ENCODE peak calls at places on chromosomes 5 and 9, in seven cellular contexts. F is progenitor cell of endocrine pancreas; Q is cardiac muscle cell; X is AG09309; H is CD8-positive, alpha-beta T cell; P is HepG2; L is WERI-Rb-1. U is an unnamed sample.

GRCh38 chr9:35962126-35962906 is 4.4 kb upstream of the OR2S2 start:
- DNase-seq in F (no peak), Q (peak), X (no peak), H (no peak), P (no peak), L (peak), U (no peak)

GRCh38 chr5:79020861-79021561 is 35.9 kb upstream of the ARSB start:
- DNase-seq in F (peak), Q (peak), X (peak), H (no peak), P (peak), L (peak), U (peak)

GRCh38 chr9:19441730-19442129 is 32.9 kb downstream of the ACER2 start:
- DNase-seq in F (no peak), Q (no peak), X (no peak), H (no peak), P (no peak), L (no peak), U (no peak)

GRCh38 chr9:124105266-124105665 is 93.7 kb downstream of the LHX2 start:
- DNase-seq in F (no peak), Q (no peak), X (no peak), H (no peak), P (no peak), L (no peak), U (no peak)

GRCh38 chr5:57133574-57133973 is 40.3 kb upstream of the GPBP1 start:
- DNase-seq in F (no peak), Q (no peak), X (no peak), H (no peak), P (no peak), L (no peak), U (no peak)

GRCh38 chr9:95125652-95126051 is 191.9 kb downstream of the FANCC start:
- DNase-seq in F (no peak), Q (no peak), X (no peak), H (no peak), P (no peak), L (no peak), U (no peak)

GRCh38 chr5:52856564-52856963 is 68.8 kb downstream of the ITGA1 start:
- DNase-seq in F (no peak), Q (no peak), X (no peak), H (no peak), P (no peak), L (no peak), U (no peak)

GRCh38 chr5:177429248-177430045 is 3.0 kb downstream of the GRK6 start:
- DNase-seq in F (no peak), Q (peak), X (no peak), H (peak), P (no peak), L (no peak), U (no peak)

GRCh38 chr5:23823521-23823920 is 316.1 kb downstream of the PRDM9 start:
- DNase-seq in F (no peak), Q (no peak), X (no peak), H (no peak), P (no peak), L (no peak), U (no peak)

GRCh38 chr5:32230356-32231099 is 56.4 kb upstream of the GOLPH3 start:
- DNase-seq in F (no peak), Q (no peak), X (no peak), H (no peak), P (no peak), L (no peak), U (no peak)

GRCh38 chr9:91037511-91038482 is 236.2 kb downstream of the SYK start:
- DNase-seq in F (no peak), Q (peak), X (peak), H (no peak), P (peak), L (no peak), U (no peak)

GRCh38 chr5:64807505-64807904 is 38.8 kb downstream of the CWC27 start:
- DNase-seq in F (no peak), Q (no peak), X (no peak), H (no peak), P (no peak), L (no peak), U (no peak)

GRCh38 chr5:106873558-106873957 is 797.2 kb downstream of the EFNA5 start:
- DNase-seq in F (no peak), Q (no peak), X (no peak), H (no peak), P (no peak), L (no peak), U (no peak)

GRCh38 chr9:118577121-118577520 is 792.1 kb downstream of the BRINP1 start:
- DNase-seq in F (no peak), Q (peak), X (no peak), H (no peak), P (no peak), L (no peak), U (no peak)

GRCh38 chr9:95004452-95005275 is 278.2 kb downstream of the AOPEP start:
- DNase-seq in F (peak), Q (peak), X (no peak), H (peak), P (peak), L (peak), U (peak)

GRCh38 chr9:114733814-114734213 is 51.8 kb upstream of the TEX48 start:
- DNase-seq in F (no peak), Q (peak), X (no peak), H (no peak), P (no peak), L (no peak), U (no peak)

GRCh38 chr9:129289131-129289731 is 111.2 kb upstream of the IER5L start:
- DNase-seq in F (no peak), Q (no peak), X (no peak), H (no peak), P (no peak), L (peak), U (no peak)

GRCh38 chr9:126682928-126683697 is 69.4 kb downstream of the LMX1B start:
- DNase-seq in F (no peak), Q (no peak), X (no peak), H (no peak), P (no peak), L (no peak), U (no peak)

GRCh38 chr5:163261647-163262269 is 175.6 kb upstream of the CCNG1 start:
- DNase-seq in F (no peak), Q (no peak), X (no peak), H (no peak), P (no peak), L (no peak), U (no peak)

GRCh38 chr9:69001921-69002320 is 12.0 kb downstream of the PRKACG start:
- DNase-seq in F (no peak), Q (no peak), X (no peak), H (no peak), P (no peak), L (no peak), U (no peak)

GRCh38 chr5:3343911-3344310 is 251.7 kb upstream of the IRX1 start:
- DNase-seq in F (no peak), Q (no peak), X (no peak), H (no peak), P (no peak), L (no peak), U (no peak)

GRCh38 chr9:13354733-13355132 is 75.2 kb upstream of the MPDZ start:
- DNase-seq in F (no peak), Q (peak), X (no peak), H (no peak), P (no peak), L (no peak), U (no peak)

GRCh38 chr9:105168935-105169334 is 75.5 kb upstream of the SLC44A1 start:
- DNase-seq in F (no peak), Q (peak), X (no peak), H (no peak), P (no peak), L (no peak), U (no peak)

GRCh38 chr9:21994526-21994995 is at the start of gene CDKN2B-AS1:
- DNase-seq in F (peak), Q (peak), X (no peak), H (peak), P (no peak), L (peak), U (peak)
- TF ChIP-seq CTCF in F (no peak), Q (no peak), X (no peak), H (no peak), P (peak), L (peak), U (no peak)

DNA sequence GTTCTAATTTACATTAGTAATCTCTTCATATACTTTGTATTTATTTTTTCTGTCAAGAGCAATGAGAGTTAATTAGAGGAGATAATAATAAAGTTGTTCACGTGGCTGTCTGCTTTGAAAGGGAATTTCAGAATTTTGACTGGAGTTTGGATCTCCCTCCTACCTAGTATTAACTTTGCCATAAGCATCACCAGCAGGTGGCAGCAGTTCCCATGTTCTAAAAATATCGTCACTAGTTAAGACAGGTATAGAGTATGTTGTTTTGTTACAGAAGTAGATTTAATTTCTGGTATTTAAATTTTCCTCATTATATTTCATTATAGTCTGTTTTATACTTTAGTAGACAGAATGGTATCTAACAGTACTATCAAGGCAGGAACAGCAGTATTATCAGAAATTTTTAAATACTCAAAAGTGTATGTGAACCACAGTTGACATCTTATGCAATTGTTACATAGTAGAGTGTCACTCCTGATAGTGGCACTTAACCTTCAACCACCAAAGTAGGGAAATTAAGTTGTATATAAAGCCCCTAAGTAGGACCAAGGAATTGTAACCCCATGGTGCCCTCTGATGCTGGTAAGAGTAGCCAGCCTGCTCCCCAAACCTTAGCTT is 20.4 kb downstream of the GNPDA1 start:
- DNase-seq in F (peak), Q (peak), X (peak), H (peak), P (peak), L (peak), U (peak)
- TF ChIP-seq CTCF in F (peak), Q (peak), X (peak), H (peak), P (peak), L (peak), U (peak)

DNA sequence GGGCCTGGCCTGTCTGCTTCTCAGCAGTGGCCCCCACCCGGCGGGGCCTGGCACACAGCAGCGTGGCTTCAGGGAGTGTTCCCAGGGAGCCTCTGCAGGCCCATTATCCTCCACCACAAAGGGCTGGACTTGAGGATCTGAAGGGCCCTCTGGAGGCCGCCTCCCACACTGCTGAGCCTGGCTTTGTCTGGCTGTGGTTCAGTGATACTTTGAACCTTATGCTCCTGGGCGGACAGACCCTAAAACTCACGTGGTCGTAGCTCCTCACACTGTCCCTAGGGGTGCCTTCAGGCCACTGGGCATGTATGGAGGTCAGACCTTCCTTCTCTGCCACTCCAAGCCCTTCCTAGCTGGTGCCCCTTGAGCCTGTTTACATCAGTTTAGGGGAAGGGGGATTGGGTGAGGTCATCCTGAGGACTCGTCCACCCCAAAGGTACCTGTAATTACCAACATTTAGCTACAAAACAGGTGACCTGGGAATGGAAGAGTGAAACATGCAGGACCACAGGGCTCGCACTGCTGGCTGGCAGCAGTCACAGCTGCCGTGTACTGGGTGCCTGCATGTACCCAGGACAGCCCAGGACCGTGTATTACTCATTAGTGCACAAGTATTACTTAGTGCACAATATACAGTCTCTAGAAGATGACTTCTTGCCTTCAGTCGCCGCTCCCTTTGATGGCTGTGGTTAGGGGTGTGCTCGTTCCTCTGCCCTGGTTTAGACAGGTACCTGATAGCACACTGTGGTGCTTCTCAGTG is 8.5 kb downstream of the GRHPR start:
- DNase-seq in F (no peak), Q (peak), X (no peak), H (no peak), P (peak), L (peak), U (no peak)
- TF ChIP-seq CTCF in F (no peak), Q (peak), X (no peak), H (no peak), P (peak), L (peak), U (no peak)

GRCh38 chr9:134165357-134166315 is 1.3 kb upstream of the RNU6ATAC start:
- DNase-seq in F (no peak), Q (peak), X (no peak), H (peak), P (no peak), L (peak), U (no peak)
- TF ChIP-seq CTCF in F (no peak), Q (no peak), X (no peak), H (no peak), P (no peak), L (no peak), U (no peak)

GRCh38 chr5:131164161-131164930 is 710 bp downstream of the HINT1 start:
- DNase-seq in F (peak), Q (peak), X (peak), H (peak), P (peak), L (peak), U (peak)
- TF ChIP-seq CTCF in F (no peak), Q (no peak), X (no peak), H (no peak), P (no peak), L (no peak), U (no peak)

GRCh38 chr9:120868676-120869359 is 8.2 kb downstream of the PHF19 start:
- DNase-seq in F (peak), Q (peak), X (peak), H (peak), P (no peak), L (peak), U (peak)
- TF ChIP-seq CTCF in F (peak), Q (peak), X (peak), H (peak), P (no peak), L (no peak), U (no peak)

DNA sequence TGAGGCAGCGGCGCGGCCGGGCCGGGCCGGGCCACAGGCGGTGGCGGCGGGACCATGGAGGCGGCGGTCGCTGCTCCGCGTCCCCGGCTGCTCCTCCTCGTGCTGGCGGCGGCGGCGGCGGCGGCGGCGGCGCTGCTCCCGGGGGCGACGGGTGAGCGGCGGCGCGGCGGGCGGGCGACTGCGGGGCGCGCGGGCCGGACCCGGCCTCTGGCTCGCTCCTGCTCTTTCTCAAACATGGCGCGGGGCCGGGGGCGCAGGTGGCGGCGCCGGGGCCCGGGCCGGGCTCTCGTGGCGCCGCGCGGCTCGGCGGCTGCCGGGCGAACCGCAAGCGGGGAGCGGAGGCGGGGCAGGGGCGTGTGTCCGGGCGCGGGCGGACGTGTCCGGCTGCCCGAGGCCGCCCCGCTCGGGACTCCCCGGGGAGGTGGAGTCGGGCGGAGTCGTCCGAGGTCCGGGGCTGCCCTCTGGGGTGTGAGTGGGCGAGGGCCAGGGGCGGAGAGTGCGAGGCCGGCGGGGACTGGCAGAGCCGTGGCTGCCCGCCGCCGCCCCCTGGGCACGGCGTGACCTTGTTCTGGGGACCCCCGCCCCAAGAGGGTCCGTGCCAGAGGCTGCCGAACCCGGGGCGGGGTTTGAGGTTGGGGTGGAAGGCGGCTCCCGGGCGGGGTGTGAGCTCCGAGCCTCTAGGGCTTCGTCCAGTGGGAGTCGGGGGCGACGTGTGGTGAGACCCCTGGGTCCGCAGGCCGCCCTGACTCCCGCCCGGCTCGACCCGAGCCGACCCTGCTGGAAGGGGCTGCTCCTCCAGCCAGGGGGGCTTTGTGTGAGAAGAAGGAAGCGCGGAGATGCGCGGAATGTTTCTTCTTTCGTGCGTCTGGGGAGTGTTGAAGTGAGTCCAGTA is 485 bp downstream of the TGFBR1 start:
- DNase-seq in F (peak), Q (peak), X (peak), H (peak), P (peak), L (peak), U (peak)
- TF ChIP-seq CTCF in F (no peak), Q (no peak), X (no peak), H (no peak), P (no peak), L (no peak), U (no peak)

GRCh38 chr5:112210430-112211005 is 208.6 kb downstream of the EPB41L4A start:
- DNase-seq in F (no peak), Q (peak), X (no peak), H (no peak), P (peak), L (peak), U (no peak)
- TF ChIP-seq CTCF in F (peak), Q (peak), X (peak), H (no peak), P (peak), L (peak), U (peak)